ENCODE peak calls at places on chromosomes 12 and 14, in five cellular contexts. T is EL, Z is hippocampal formation, X is uterus, B is NT2/D1. H is an unnamed sample.

GRCh38 chr12:98275131-98275475 is 240.3 kb upstream of the TMPO start:
- DNase-seq in T (no peak), Z (no peak), X (no peak), B (no peak), H (no peak)

GRCh38 chr12:12718853-12719252 is 1.7 kb downstream of the CDKN1B start:
- DNase-seq in T (peak), Z (no peak), X (no peak), B (no peak), H (no peak)

GRCh38 chr12:24212496-24212895 is 263.0 kb upstream of the SOX5 start:
- DNase-seq in T (no peak), Z (no peak), X (no peak), B (no peak), H (no peak)

GRCh38 chr14:103867523-103867953 is 20.2 kb upstream of the PPP1R13B start:
- DNase-seq in T (no peak), Z (no peak), X (no peak), B (no peak), H (peak)

GRCh38 chr14:99121027-99121875 is 150.7 kb downstream of the BCL11B start:
- DNase-seq in T (no peak), Z (no peak), X (no peak), B (no peak), H (peak)

GRCh38 chr14:50544911-50545310 is 12.5 kb upstream of the MAP4K5 start:
- DNase-seq in T (no peak), Z (no peak), X (peak), B (no peak), H (no peak)

GRCh38 chr14:57291692-57292647 is 23.2 kb downstream of the AP5M1 start:
- DNase-seq in T (no peak), Z (no peak), X (no peak), B (no peak), H (no peak)

GRCh38 chr12:122749569-122750332 is 2.9 kb upstream of the DENR start:
- DNase-seq in T (no peak), Z (no peak), X (no peak), B (no peak), H (no peak)

GRCh38 chr12:76080729-76081415 is 3.6 kb downstream of the NAP1L1 start:
- DNase-seq in T (no peak), Z (no peak), X (no peak), B (no peak), H (no peak)

GRCh38 chr14:102684276-102684663 is 91.8 kb downstream of the RCOR1 start:
- DNase-seq in T (no peak), Z (no peak), X (no peak), B (no peak), H (no peak)

GRCh38 chr14:59688224-59689170 is 111.9 kb upstream of the CCDC175 start:
- DNase-seq in T (peak), Z (no peak), X (no peak), B (peak), H (no peak)

GRCh38 chr12:71840226-71840847 is 778 bp downstream of the TBC1D15 start:
- DNase-seq in T (peak), Z (no peak), X (no peak), B (no peak), H (no peak)

GRCh38 chr12:26338574-26339572 is 143.5 kb downstream of the SSPN start:
- DNase-seq in T (peak), Z (peak), X (no peak), B (no peak), H (no peak)

GRCh38 chr14:52112336-52113018 is 43.6 kb upstream of the NID2 start:
- DNase-seq in T (peak), Z (no peak), X (no peak), B (no peak), H (no peak)

GRCh38 chr14:102155150-102155549 is 15.5 kb downstream of the WDR20 start:
- DNase-seq in T (peak), Z (no peak), X (no peak), B (no peak), H (no peak)

GRCh38 chr12:96361074-96361473 is 39.2 kb downstream of the CDK17 start:
- DNase-seq in T (no peak), Z (no peak), X (no peak), B (no peak), H (no peak)

GRCh38 chr12:109609256-109609821 is 35.7 kb downstream of the MVK start:
- DNase-seq in T (no peak), Z (no peak), X (no peak), B (no peak), H (no peak)

GRCh38 chr12:33265900-33266299 is 173.7 kb downstream of the SYT10 start:
- DNase-seq in T (no peak), Z (no peak), X (no peak), B (no peak), H (no peak)